ENCODE peak calls at places on chromosomes 12 and 14, in seven cellular contexts. A is foreskin fibroblast, O is GM23338, X is natural killer cell, R is Calu3, B is sigmoid colon, F is fibroblast of lung. V is an unnamed sample.

GRCh38 chr12:109606261-109607028 is 32.9 kb downstream of the MVK start:
- DNase-seq in O (peak), B (no peak), A (no peak), X (no peak), R (no peak), F (no peak), V (no peak)

GRCh38 chr12:7750350-7750749 is 3.2 kb upstream of the CLEC4C start:
- DNase-seq in R (no peak), B (no peak), X (no peak), A (no peak), O (no peak), F (no peak), V (no peak)

GRCh38 chr12:65948320-65949008 is 124.2 kb downstream of the HMGA2 start:
- DNase-seq in O (no peak), X (no peak), F (peak), A (peak), B (peak), R (peak), V (no peak)

GRCh38 chr14:32408018-32408417 is 78.9 kb downstream of the AKAP6 start:
- DNase-seq in X (no peak), B (peak), R (no peak), A (no peak), F (peak), O (no peak), V (no peak)

GRCh38 chr14:20302042-20302761 is 3.5 kb downstream of the TTC5 start:
- DNase-seq in R (no peak), B (no peak), X (no peak), A (peak), O (no peak), F (peak), V (no peak)

GRCh38 chr12:45914090-45914489 is 76.3 kb downstream of the SCAF11 start:
- DNase-seq in O (peak), X (no peak), B (no peak), F (peak), A (peak), R (no peak), V (no peak)

GRCh38 chr14:105023144-105023543 is 2.3 kb upstream of the CDCA4 start:
- DNase-seq in B (no peak), A (no peak), X (no peak), O (no peak), F (peak), R (no peak), V (no peak)

GRCh38 chr14:65794674-65795279 is 382.2 kb downstream of the FUT8 start:
- DNase-seq in R (no peak), B (no peak), X (no peak), A (no peak), F (no peak), O (no peak), V (no peak)

GRCh38 chr12:5902736-5903135 is 42.3 kb downstream of the ANO2 start:
- DNase-seq in R (no peak), O (no peak), X (no peak), B (no peak), F (no peak), A (no peak), V (no peak)

GRCh38 chr14:102584871-102585869 is 7.3 kb upstream of the RCOR1 start:
- DNase-seq in R (no peak), X (no peak), F (peak), A (no peak), B (no peak), O (peak), V (peak)

GRCh38 chr12:53327435-53328042 is 6.1 kb upstream of the AAAS start:
- DNase-seq in F (no peak), B (no peak), A (no peak), X (no peak), O (peak), R (peak), V (no peak)

GRCh38 chr12:28543021-28543890 is 353.0 kb downstream of the CCDC91 start:
- DNase-seq in F (no peak), O (no peak), A (no peak), R (no peak), X (no peak), B (no peak), V (no peak)

GRCh38 chr14:88821888-88822287 is 2.6 kb upstream of the TTC8 start:
- DNase-seq in F (no peak), B (no peak), R (no peak), X (no peak), O (no peak), A (no peak), V (no peak)

GRCh38 chr12:1801285-1801975 is 18.9 kb upstream of the LRTM2 start:
- DNase-seq in O (no peak), A (no peak), F (peak), R (no peak), B (no peak), X (peak), V (no peak)

GRCh38 chr14:50067723-50068495 is 48.5 kb downstream of the VCPKMT start:
- DNase-seq in O (no peak), A (peak), R (peak), X (no peak), F (peak), B (no peak), V (no peak)

GRCh38 chr12:1993341-1993740 is 10.9 kb downstream of the DCP1B start:
- DNase-seq in A (peak), R (no peak), X (no peak), F (peak), B (no peak), O (no peak), V (no peak)

GRCh38 chr14:105430535-105430934 is 10.9 kb downstream of the MTA1 start:
- DNase-seq in F (peak), O (no peak), R (peak), A (peak), B (no peak), X (no peak), V (no peak)

GRCh38 chr12:53235164-53235563 is 3.2 kb upstream of the RARG start:
- DNase-seq in F (no peak), X (no peak), O (no peak), R (no peak), B (no peak), A (no peak), V (no peak)

GRCh38 chr12:9240776-9241175 is 32.6 kb upstream of the PZP start:
- DNase-seq in X (no peak), R (no peak), F (no peak), O (no peak), B (no peak), A (no peak), V (no peak)

GRCh38 chr14:63203618-63204406 is 431 bp upstream of the RHOJ start:
- DNase-seq in F (peak), A (peak), O (peak), B (peak), X (no peak), R (peak), V (peak)

GRCh38 chr12:15796493-15797141 is 7.4 kb upstream of the EPS8 start:
- DNase-seq in X (no peak), O (no peak), B (no peak), F (peak), A (peak), R (peak), V (no peak)

GRCh38 chr12:132444957-132445883 is 44.7 kb upstream of the FBRSL1 start:
- DNase-seq in B (no peak), X (peak), A (no peak), O (peak), R (no peak), F (no peak), V (no peak)

GRCh38 chr14:89007906-89008305 is 183.5 kb downstream of the TTC8 start:
- DNase-seq in F (no peak), R (no peak), X (no peak), A (no peak), B (no peak), O (no peak), V (no peak)

GRCh38 chr12:118958520-118958919 is 22.8 kb upstream of the SRRM4 start:
- DNase-seq in F (no peak), R (no peak), A (no peak), B (no peak), O (peak), X (no peak), V (no peak)

GRCh38 chr12:9799961-9800360 is 27.3 kb upstream of the KLRF1 start:
- DNase-seq in B (no peak), R (no peak), O (no peak), A (no peak), X (no peak), F (no peak), V (no peak)

GRCh38 chr12:52413787-52414345 is 7.7 kb upstream of the KRT82 start:
- DNase-seq in A (no peak), R (no peak), B (no peak), X (no peak), F (no peak), O (peak), V (no peak)

GRCh38 chr12:75389061-75389460 is 1.8 kb upstream of the GLIPR1L2 start:
- DNase-seq in B (no peak), O (no peak), F (peak), X (no peak), R (peak), A (peak), V (no peak)

GRCh38 chr12:46187023-46187422 is 81.8 kb downstream of the SLC38A1 start:
- DNase-seq in R (no peak), F (peak), B (peak), A (peak), O (no peak), X (no peak), V (no peak)

GRCh38 chr12:65509953-65510352 is 231.5 kb downstream of the MSRB3 start:
- DNase-seq in F (no peak), O (no peak), A (no peak), R (no peak), X (no peak), B (no peak), V (no peak)

GRCh38 chr12:112294793-112295192 is 87.4 kb downstream of the HECTD4 start:
- DNase-seq in B (no peak), F (no peak), A (peak), X (no peak), R (peak), O (no peak), V (no peak)

GRCh38 chr14:62162998-62163589 is 400.9 kb downstream of the SNAPC1 start:
- DNase-seq in A (peak), X (no peak), R (peak), B (no peak), F (peak), O (peak), V (peak)

GRCh38 chr14:80927385-80927989 is 14.1 kb downstream of the CEP128 start:
- DNase-seq in F (no peak), B (no peak), R (no peak), X (no peak), O (peak), A (no peak), V (no peak)
- TF ChIP-seq CTCF in F (no peak), B (no peak), R (no peak), X (no peak), O (peak), A (no peak), V (peak)

GRCh38 chr14:55270832-55271571 is at the start of gene FBXO34:
- DNase-seq in A (peak), F (peak), B (peak), R (peak), O (peak), X (peak), V (peak)

GRCh38 chr14:55267816-55268215 is 3.4 kb upstream of the FBXO34 start:
- DNase-seq in A (no peak), X (no peak), R (no peak), F (peak), O (no peak), B (no peak), V (no peak)

GRCh38 chr14:55265197-55265596 is 6.0 kb upstream of the FBXO34 start:
- DNase-seq in A (no peak), X (no peak), B (no peak), F (no peak), O (no peak), R (no peak), V (no peak)
- TF ChIP-seq CTCF in A (no peak), X (no peak), B (no peak), F (no peak), O (no peak), R (no peak), V (no peak)

GRCh38 chr12:122126713-122127597 is 47.1 kb downstream of the IL31 start:
- DNase-seq in F (no peak), R (peak), A (no peak), O (peak), X (no peak), B (no peak), V (no peak)
- TF ChIP-seq CTCF in F (no peak), R (no peak), A (no peak), O (no peak), X (no peak), B (no peak), V (no peak)

GRCh38 chr14:83611906-83612305 is 1918.0 kb upstream of the FLRT2 start:
- DNase-seq in F (no peak), B (no peak), A (no peak), R (no peak), X (no peak), O (no peak), V (no peak)
- TF ChIP-seq CTCF in F (no peak), B (no peak), A (no peak), R (no peak), X (no peak), O (no peak), V (no peak)

GRCh38 chr14:39988939-39989338 is 556.7 kb upstream of the FBXO33 start:
- DNase-seq in R (peak), O (peak), B (no peak), F (peak), X (no peak), A (no peak), V (peak)
- TF ChIP-seq CTCF in R (no peak), O (peak), B (no peak), F (peak), X (no peak), A (no peak), V (no peak)

DNA sequence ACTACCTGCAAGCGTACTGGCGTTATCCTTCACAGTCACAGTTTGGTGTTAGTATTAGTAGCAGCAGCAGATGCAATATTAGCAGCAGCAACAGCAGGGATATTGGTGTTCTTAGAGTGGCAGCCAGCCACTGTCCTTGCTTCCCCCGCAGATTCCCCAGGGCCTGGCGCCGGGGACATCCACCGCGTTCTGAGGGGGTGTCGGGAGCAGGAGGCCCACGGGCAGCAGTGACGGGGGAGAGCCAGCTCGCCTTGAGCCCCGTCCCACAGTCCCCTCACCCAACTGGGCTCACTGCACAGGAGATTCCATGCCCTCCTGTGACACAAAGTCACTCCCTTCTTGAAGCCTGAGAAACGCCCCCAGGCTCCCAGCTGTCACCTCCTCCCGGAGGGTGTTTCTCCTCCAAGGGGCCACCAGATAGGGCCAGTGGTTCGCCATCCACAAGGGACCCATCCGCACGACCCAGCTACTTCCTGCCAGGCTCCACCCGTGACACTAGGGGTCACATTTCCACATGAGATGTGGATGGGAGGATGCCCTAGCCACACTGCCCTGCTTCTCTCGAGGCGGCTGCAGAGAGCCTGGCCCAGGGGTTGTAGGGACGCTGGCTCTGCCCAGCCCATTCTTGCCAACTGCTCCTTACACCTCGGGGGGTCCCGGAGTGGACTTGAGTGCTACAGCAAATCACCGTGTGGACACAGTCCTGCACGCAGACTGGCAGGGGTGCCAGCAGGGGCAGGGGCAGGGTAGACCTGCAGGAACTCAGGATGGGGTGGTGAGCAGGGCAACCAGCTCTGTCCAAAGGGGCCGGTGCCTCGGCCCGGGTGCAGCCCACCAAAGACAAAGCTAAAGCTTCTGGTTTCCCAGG is 123.2 kb downstream of the PIWIL1 start:
- DNase-seq in R (no peak), F (no peak), A (no peak), O (no peak), X (no peak), B (no peak), V (no peak)
- TF ChIP-seq CTCF in R (no peak), F (no peak), A (no peak), O (no peak), X (no peak), B (no peak), V (no peak)

GRCh38 chr14:77225254-77225653 is 43.7 kb downstream of the TMEM63C start:
- DNase-seq in X (no peak), F (no peak), O (no peak), R (no peak), B (no peak), A (no peak), V (no peak)

GRCh38 chr14:77228056-77228455 is 43.0 kb downstream of the NGB start:
- DNase-seq in O (peak), R (no peak), B (no peak), X (no peak), A (no peak), F (no peak), V (no peak)

GRCh38 chr14:77236814-77237213 is 34.2 kb downstream of the NGB start:
- DNase-seq in X (no peak), O (no peak), R (no peak), B (no peak), F (no peak), A (no peak), V (no peak)

GRCh38 chr14:77230914-77231313 is 40.1 kb downstream of the NGB start:
- DNase-seq in F (no peak), R (no peak), A (no peak), X (no peak), O (no peak), B (no peak), V (no peak)
- TF ChIP-seq CTCF in F (no peak), R (no peak), A (no peak), X (no peak), O (no peak), B (no peak), V (no peak)

GRCh38 chr12:42099433-42099832 is 45.2 kb downstream of the GXYLT1 start:
- DNase-seq in A (no peak), F (no peak), O (no peak), R (no peak), X (no peak), B (no peak), V (no peak)

GRCh38 chr12:42103155-42103554 is 41.5 kb downstream of the GXYLT1 start:
- DNase-seq in B (no peak), A (no peak), X (no peak), O (no peak), F (no peak), R (no peak), V (no peak)

GRCh38 chr12:42104784-42105183 is 39.9 kb downstream of the GXYLT1 start:
- DNase-seq in O (no peak), R (no peak), A (no peak), B (no peak), X (no peak), F (no peak), V (no peak)

GRCh38 chr12:42102720-42103119 is 42.0 kb downstream of the GXYLT1 start:
- DNase-seq in A (no peak), X (no peak), R (no peak), O (no peak), B (no peak), F (no peak), V (no peak)

DNA sequence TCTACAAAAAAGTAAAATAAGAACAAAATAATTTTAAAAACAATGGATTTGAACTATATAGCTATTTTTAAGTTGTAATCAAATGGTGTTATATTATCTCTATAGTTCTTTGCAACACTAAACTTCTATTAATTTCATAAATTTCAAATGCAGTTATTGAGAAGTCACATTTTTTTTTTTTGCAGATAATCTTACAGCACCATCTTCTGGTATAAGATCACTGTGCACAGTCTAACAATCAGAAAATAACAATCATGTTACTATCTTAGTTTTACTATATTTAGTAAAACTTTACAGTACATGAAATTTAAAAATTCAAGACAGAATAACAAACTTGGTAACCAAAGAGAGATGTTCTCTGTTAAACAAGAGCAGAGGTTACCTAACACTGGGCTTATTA is 40.6 kb downstream of the GXYLT1 start:
- DNase-seq in X (no peak), R (no peak), A (no peak), O (no peak), B (no peak), F (no peak), V (no peak)
- TF ChIP-seq CTCF in X (peak), R (no peak), A (peak), O (no peak), B (no peak), F (no peak), V (no peak)

DNA sequence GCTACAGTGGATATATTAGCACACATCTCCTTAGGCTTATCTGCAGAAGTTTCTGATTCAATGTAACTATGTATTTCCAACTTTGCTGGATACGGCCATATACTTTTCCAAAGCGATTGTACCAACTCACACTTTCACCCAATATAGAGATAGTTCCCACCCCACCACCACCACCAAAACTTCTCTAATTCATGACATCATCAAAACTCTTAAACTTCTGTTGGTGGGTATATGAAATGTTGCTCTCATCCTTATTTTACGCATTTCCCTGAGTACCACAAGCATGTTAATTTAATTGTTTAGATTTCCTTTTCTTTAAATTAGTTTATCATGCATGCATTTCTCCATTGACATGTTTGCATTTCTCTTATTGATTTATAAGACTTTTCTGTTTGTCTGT is 95.6 kb downstream of the PRKD1 start:
- DNase-seq in X (no peak), O (no peak), A (no peak), R (no peak), F (no peak), B (no peak), V (no peak)
- TF ChIP-seq CTCF in X (no peak), O (no peak), A (no peak), R (no peak), F (no peak), B (no peak), V (no peak)

V was measured in endothelial cell.